ENCODE peak calls at places on chromosome 4, in nine cellular contexts. L, E, C, J, A, P, R, Y and D are unnamed samples.

GRCh38 chr4:158530391-158530790 is 8.7 kb downstream of the RXFP1 start:
- DNase-seq in L (no peak), E (no peak), C (peak; percentile 36), J (peak; percentile 12), A (no peak), P (no peak), R (no peak), Y (no peak), D (no peak)

GRCh38 chr4:54082168-54082567 is 17.8 kb upstream of the CHIC2 start:
- DNase-seq in L (no peak), E (no peak), C (peak; percentile 100), J (peak; percentile 99), A (no peak), P (peak; percentile 100), R (peak; percentile 56), Y (no peak), D (no peak)

GRCh38 chr4:43457866-43458265 is 565.4 kb downstream of the GRXCR1 start:
- DNase-seq in L (no peak), E (no peak), C (no peak), J (no peak), A (no peak), P (no peak), R (no peak), Y (no peak), D (no peak)

GRCh38 chr4:115334736-115335411 is 221.5 kb upstream of the NDST4 start:
- DNase-seq in L (no peak), E (no peak), C (no peak), J (no peak), A (no peak), P (no peak), R (no peak), Y (no peak), D (no peak)

GRCh38 chr4:48360285-48360965 is 19.1 kb downstream of the SLAIN2 start:
- DNase-seq in L (no peak), E (no peak), C (peak; percentile 81), J (peak; percentile 64), A (no peak), P (peak; percentile 54), R (no peak), Y (no peak), D (no peak)

GRCh38 chr4:142045996-142046395 is 409.6 kb downstream of the IL15 start:
- DNase-seq in L (no peak), E (no peak), C (no peak), J (no peak), A (no peak), P (no peak), R (no peak), Y (no peak), D (no peak)

GRCh38 chr4:56271121-56271520 is 116.2 kb downstream of the AASDH start:
- DNase-seq in L (no peak), E (no peak), C (no peak), J (no peak), A (no peak), P (no peak), R (no peak), Y (no peak), D (no peak)

GRCh38 chr4:145132521-145133098 is 34.5 kb downstream of the ABCE1 start:
- DNase-seq in L (no peak), E (no peak), C (peak; percentile 29), J (peak; percentile 26), A (no peak), P (peak; percentile 9), R (no peak), Y (no peak), D (no peak)

GRCh38 chr4:46388860-46389259 is 1.1 kb downstream of the GABRA2 start:
- DNase-seq in L (no peak), E (no peak), C (no peak), J (no peak), A (no peak), P (no peak), R (no peak), Y (no peak), D (no peak)

GRCh38 chr4:36020351-36020750 is 224.0 kb downstream of the ARAP2 start:
- DNase-seq in L (no peak), E (no peak), C (no peak), J (no peak), A (no peak), P (no peak), R (no peak), Y (no peak), D (no peak)

GRCh38 chr4:83071116-83071515 is 36.1 kb downstream of the COPS4 start:
- DNase-seq in L (no peak), E (no peak), C (peak; percentile 50), J (peak; percentile 48), A (no peak), P (no peak), R (no peak), Y (no peak), D (no peak)

GRCh38 chr4:141425124-141425523 is 204.4 kb downstream of the ZNF330 start:
- DNase-seq in L (no peak), E (no peak), C (peak; percentile 71), J (peak; percentile 87), A (no peak), P (peak; percentile 83), R (no peak), Y (no peak), D (no peak)

GRCh38 chr4:168269879-168270278 is 48.7 kb downstream of the DDX60 start:
- DNase-seq in L (peak; percentile 25), E (no peak), C (no peak), J (no peak), A (no peak), P (no peak), R (no peak), Y (no peak), D (no peak)

GRCh38 chr4:153014460-153014859 is 78.3 kb downstream of the FHDC1 start:
- DNase-seq in L (no peak), E (no peak), C (peak; percentile 3), J (no peak), A (no peak), P (no peak), R (no peak), Y (no peak), D (no peak)

GRCh38 chr4:1055721-1056590 is 44.5 kb downstream of the FGFRL1 start:
- DNase-seq in L (no peak), E (no peak), C (peak; percentile 51), J (peak; percentile 18), A (no peak), P (peak; percentile 12), R (peak; percentile 42), Y (no peak), D (no peak)

GRCh38 chr4:177293208-177294018 is 16.3 kb upstream of the NEIL3 start:
- DNase-seq in L (no peak), E (no peak), C (no peak), J (peak; percentile 15), A (no peak), P (no peak), R (no peak), Y (no peak), D (no peak)

GRCh38 chr4:4396628-4397440 is 9.9 kb downstream of the NSG1 start:
- DNase-seq in L (no peak), E (no peak), C (no peak), J (no peak), A (no peak), P (no peak), R (no peak), Y (no peak), D (no peak)

GRCh38 chr4:184433258-184433892 is 41.0 kb downstream of the IRF2 start:
- DNase-seq in L (no peak), E (no peak), C (peak; percentile 76), J (peak; percentile 20), A (no peak), P (no peak), R (no peak), Y (no peak), D (no peak)

GRCh38 chr4:7928711-7929505 is 10.8 kb downstream of the AFAP1 start:
- DNase-seq in L (no peak), E (no peak), C (peak; percentile 45), J (peak; percentile 53), A (peak; percentile 52), P (no peak), R (peak; percentile 20), Y (no peak), D (no peak)

GRCh38 chr4:8291701-8292387 is 22.3 kb downstream of the HTRA3 start:
- DNase-seq in L (no peak), E (no peak), C (no peak), J (no peak), A (no peak), P (no peak), R (no peak), Y (no peak), D (peak; percentile 5)

GRCh38 chr4:154569028-154569427 is 6.2 kb downstream of the FGB start:
- DNase-seq in L (no peak), E (no peak), C (peak; percentile 61), J (no peak), A (no peak), P (no peak), R (no peak), Y (no peak), D (no peak)
- TF ChIP-seq CTCF in L (no peak), E (no peak), C (no peak), J (no peak), A (no peak), P (no peak), R (no peak), Y (no peak), D (no peak)

GRCh38 chr4:59200992-59201391 is 1999.1 kb upstream of the ADGRL3 start:
- DNase-seq in L (no peak), E (no peak), C (no peak), J (no peak), A (no peak), P (no peak), R (no peak), Y (no peak), D (no peak)
- TF ChIP-seq CTCF in L (no peak), E (no peak), C (no peak), J (no peak), A (no peak), P (no peak), R (no peak), Y (no peak), D (no peak)

GRCh38 chr4:106898621-106899230 is 137.4 kb downstream of the DKK2 start:
- DNase-seq in L (no peak), E (no peak), C (peak; percentile 69), J (peak; percentile 67), A (no peak), P (peak; percentile 71), R (peak; percentile 57), Y (no peak), D (peak; percentile 32)
- TF ChIP-seq CTCF in L (peak; percentile 51), E (peak; percentile 36), C (peak; percentile 92), J (peak; percentile 81), A (peak; percentile 50), P (peak; percentile 77), R (peak; percentile 68), Y (peak; percentile 36), D (peak; percentile 86)

DNA sequence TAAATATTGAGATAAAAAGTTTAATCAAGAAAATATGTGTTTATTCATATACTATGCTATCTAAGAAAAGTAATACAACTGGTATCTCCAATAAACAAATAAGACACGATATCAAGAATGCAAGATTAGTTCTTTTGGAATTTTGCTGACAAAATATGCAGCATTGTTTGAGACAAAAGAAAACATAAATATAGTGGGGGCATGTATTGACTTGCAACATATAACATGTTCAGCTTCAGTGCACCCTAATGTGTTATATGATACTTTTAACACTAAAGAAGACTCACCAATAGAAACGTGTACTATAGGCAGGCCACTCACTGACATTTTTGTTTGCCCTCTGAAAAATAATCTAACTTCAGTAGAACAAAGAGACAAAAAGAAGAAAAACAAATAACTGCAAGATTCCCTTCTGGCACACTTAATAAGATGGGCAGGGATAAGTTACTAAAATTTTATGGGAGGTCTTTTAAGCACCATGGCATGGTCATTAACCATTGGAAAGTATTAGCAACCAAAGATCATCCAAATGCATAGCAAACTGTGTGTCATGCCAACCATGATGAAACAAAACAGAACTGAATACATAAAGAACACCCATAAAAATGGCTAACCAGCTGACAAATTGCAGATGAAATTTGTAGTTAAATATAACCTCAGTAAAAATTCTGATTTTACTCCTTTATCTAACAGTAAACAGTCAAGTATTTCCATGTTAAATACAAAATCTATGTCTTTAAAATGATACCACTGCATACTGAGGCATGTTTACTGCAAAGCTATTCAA is 447.9 kb upstream of the FAM241A start:
- DNase-seq in L (no peak), E (no peak), C (no peak), J (no peak), A (no peak), P (no peak), R (no peak), Y (no peak), D (no peak)
- TF ChIP-seq CTCF in L (no peak), E (no peak), C (no peak), J (no peak), A (no peak), P (no peak), R (no peak), Y (no peak), D (no peak)